ENCODE peak calls at places on chromosomes 13 and 19, in ten cellular contexts. F, A, M, V, H, Q, E, G, T and Z are unnamed samples.

GRCh38 chr19:49150106-49150943 is 4.9 kb downstream of the HRC start:
- DNase-seq in F (peak; percentile 46), A (peak; percentile 65), M (peak; percentile 87), V (peak; percentile 86), H (peak; percentile 94), Q (no peak), E (peak; percentile 78), G (peak; percentile 91), T (peak; percentile 82), Z (peak; percentile 78)

GRCh38 chr19:40251244-40251643 is 24.8 kb upstream of the CCNP start:
- DNase-seq in F (no peak), A (no peak), M (no peak), V (no peak), H (no peak), Q (no peak), E (no peak), G (no peak), T (no peak), Z (no peak)

GRCh38 chr13:73825143-73825542 is 309.1 kb downstream of the KLF12 start:
- DNase-seq in F (peak; percentile 5), A (no peak), M (no peak), V (no peak), H (no peak), Q (no peak), E (no peak), G (no peak), T (no peak), Z (no peak)

GRCh38 chr13:27117158-27117557 is 54.5 kb downstream of the USP12 start:
- DNase-seq in F (no peak), A (peak; percentile 24), M (no peak), V (no peak), H (no peak), Q (peak; percentile 30), E (no peak), G (no peak), T (no peak), Z (no peak)

GRCh38 chr13:98050041-98050466 is 92.8 kb upstream of the FARP1 start:
- DNase-seq in F (no peak), A (no peak), M (no peak), V (peak; percentile 59), H (no peak), Q (no peak), E (peak; percentile 49), G (no peak), T (no peak), Z (peak; percentile 53)

GRCh38 chr13:68234278-68234677 is 1004.1 kb upstream of the PCDH9 start:
- DNase-seq in F (no peak), A (no peak), M (no peak), V (peak; percentile 15), H (no peak), Q (no peak), E (no peak), G (no peak), T (no peak), Z (peak; percentile 28)

GRCh38 chr19:51018745-51019543 is 565 bp downstream of the KLK10 start:
- DNase-seq in F (no peak), A (no peak), M (no peak), V (no peak), H (no peak), Q (no peak), E (no peak), G (peak; percentile 78), T (no peak), Z (no peak)

GRCh38 chr19:43425567-43426392 is 11.1 kb downstream of the TEX101 start:
- DNase-seq in F (no peak), A (peak; percentile 43), M (no peak), V (peak; percentile 49), H (no peak), Q (no peak), E (peak; percentile 40), G (no peak), T (no peak), Z (peak; percentile 56)

GRCh38 chr19:29665215-29665825 is at the start of gene PLEKHF1:
- DNase-seq in F (peak; percentile 87), A (peak; percentile 67), M (peak; percentile 89), V (peak; percentile 77), H (peak; percentile 95), Q (no peak), E (peak; percentile 71), G (peak; percentile 96), T (peak; percentile 83), Z (peak; percentile 82)

GRCh38 chr19:29904017-29904416 is 38.0 kb upstream of the URI1 start:
- DNase-seq in F (no peak), A (no peak), M (no peak), V (no peak), H (no peak), Q (no peak), E (no peak), G (no peak), T (no peak), Z (no peak)

GRCh38 chr13:78602561-78603239 is 652 bp downstream of the POU4F1 start:
- DNase-seq in F (peak; percentile 34), A (no peak), M (no peak), V (no peak), H (no peak), Q (no peak), E (no peak), G (peak; percentile 72), T (no peak), Z (no peak)

GRCh38 chr19:2478324-2478755 is 2.4 kb downstream of the GADD45B start:
- DNase-seq in F (peak; percentile 78), A (peak; percentile 74), M (peak; percentile 39), V (peak; percentile 53), H (no peak), Q (no peak), E (peak; percentile 72), G (no peak), T (no peak), Z (peak; percentile 94)

GRCh38 chr19:5403968-5404640 is 51.1 kb upstream of the ZNRF4 start:
- DNase-seq in F (peak; percentile 79), A (peak; percentile 89), M (peak; percentile 82), V (peak; percentile 97), H (peak; percentile 96), Q (peak; percentile 66), E (peak; percentile 86), G (peak; percentile 82), T (peak; percentile 98), Z (peak; percentile 92)

GRCh38 chr19:36213793-36214387 is 575 bp downstream of the ZNF565 start:
- DNase-seq in F (no peak), A (no peak), M (peak; percentile 7), V (peak; percentile 1), H (no peak), Q (no peak), E (no peak), G (no peak), T (no peak), Z (peak; percentile 2)

GRCh38 chr13:28583661-28584091 is 75.3 kb upstream of the POMP start:
- DNase-seq in F (no peak), A (no peak), M (no peak), V (no peak), H (no peak), Q (no peak), E (no peak), G (no peak), T (no peak), Z (no peak)

GRCh38 chr13:93249918-93250306 is 23.3 kb downstream of the GPC6 start:
- DNase-seq in F (no peak), A (no peak), M (no peak), V (no peak), H (no peak), Q (no peak), E (no peak), G (no peak), T (no peak), Z (no peak)
- TF ChIP-seq CTCF in F (no peak), A (no peak), M (no peak), V (no peak), H (no peak), Q (no peak), E (no peak), G (no peak), T (no peak), Z (no peak)

GRCh38 chr13:36160297-36160696 is 29.1 kb upstream of the DCLK1 start:
- DNase-seq in F (no peak), A (no peak), M (no peak), V (no peak), H (no peak), Q (no peak), E (no peak), G (no peak), T (no peak), Z (no peak)

GRCh38 chr13:36158606-36159005 is 27.4 kb upstream of the DCLK1 start:
- DNase-seq in F (no peak), A (no peak), M (no peak), V (peak; percentile 29), H (no peak), Q (no peak), E (peak; percentile 21), G (no peak), T (no peak), Z (peak; percentile 45)

GRCh38 chr13:36157475-36157874 is 26.3 kb upstream of the DCLK1 start:
- DNase-seq in F (no peak), A (no peak), M (no peak), V (no peak), H (no peak), Q (no peak), E (no peak), G (no peak), T (no peak), Z (no peak)

GRCh38 chr13:36151591-36151990 is 20.4 kb upstream of the DCLK1 start:
- DNase-seq in F (no peak), A (peak; percentile 44), M (no peak), V (no peak), H (no peak), Q (no peak), E (no peak), G (no peak), T (no peak), Z (no peak)

GRCh38 chr13:36154567-36155231 is 23.5 kb upstream of the DCLK1 start:
- DNase-seq in F (peak; percentile 1), A (peak; percentile 44), M (peak; percentile 7), V (no peak), H (no peak), Q (no peak), E (peak; percentile 32), G (peak; percentile 70), T (peak; percentile 4), Z (no peak)
- TF ChIP-seq CTCF in F (no peak), A (no peak), M (peak; percentile 12), V (no peak), H (no peak), Q (no peak), E (no peak), G (no peak), T (no peak), Z (no peak)

GRCh38 chr13:113645329-113645728 is 12.7 kb downstream of the ATP4B start:
- DNase-seq in F (no peak), A (no peak), M (no peak), V (no peak), H (no peak), Q (no peak), E (no peak), G (no peak), T (no peak), Z (no peak)
- TF ChIP-seq CTCF in F (no peak), A (no peak), M (no peak), V (no peak), H (no peak), Q (no peak), E (no peak), G (no peak), T (no peak), Z (no peak)

DNA sequence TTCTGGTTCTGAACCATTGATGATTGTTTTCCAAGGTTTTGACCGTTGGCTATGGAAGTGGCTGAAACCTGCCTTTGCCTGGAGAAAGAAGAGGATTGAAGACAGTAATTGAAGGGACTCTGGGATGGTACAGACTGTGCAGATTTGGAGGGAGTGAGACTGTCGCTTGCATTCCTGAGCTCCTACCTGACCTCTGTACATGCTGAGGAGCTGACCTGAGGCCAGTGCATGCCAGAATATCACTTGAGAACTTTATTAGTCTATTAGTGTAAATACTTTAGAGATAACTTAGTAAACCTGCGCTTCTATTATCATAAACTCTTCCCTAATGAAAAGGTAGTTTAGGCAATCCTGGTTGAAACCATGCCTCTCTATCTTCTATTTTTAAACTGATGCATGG is 276.3 kb downstream of the IRS2 start:
- DNase-seq in F (no peak), A (no peak), M (no peak), V (no peak), H (no peak), Q (no peak), E (no peak), G (no peak), T (no peak), Z (no peak)
- TF ChIP-seq CTCF in F (no peak), A (no peak), M (no peak), V (no peak), H (no peak), Q (no peak), E (no peak), G (no peak), T (no peak), Z (no peak)